ENCODE peak calls at places on chromosomes 13 and 19, in nine cellular contexts. One of them, this sample, is unnamed.

GRCh38 chr19:10424011-10424637 is 3.8 kb downstream of the PDE4A start:
- DNase-seq in iPS DF 19.7: no peak
- DNase-seq in osteocyte: peak; percentile 94
- DNase-seq in naive B cell: no peak
- DNase-seq in NCI-H1092: peak; percentile 26
- DNase-seq in thoracic aorta: no peak
- DNase-seq in amniotic stem cell: no peak
- DNase-seq in right atrium auricular region: peak; percentile 76
- DNase-seq in stomach: peak; percentile 87
- DNase-seq in this sample: peak; percentile 81

GRCh38 chr13:43116242-43116641 is 92.9 kb downstream of the DNAJC15 start:
- DNase-seq in iPS DF 19.7: no peak
- DNase-seq in osteocyte: no peak
- DNase-seq in naive B cell: no peak
- DNase-seq in NCI-H1092: no peak
- DNase-seq in thoracic aorta: no peak
- DNase-seq in amniotic stem cell: no peak
- DNase-seq in right atrium auricular region: no peak
- DNase-seq in stomach: no peak
- DNase-seq in this sample: no peak

GRCh38 chr13:75299913-75300862 is 181.8 kb downstream of the TBC1D4 start:
- DNase-seq in iPS DF 19.7: no peak
- DNase-seq in osteocyte: no peak
- DNase-seq in naive B cell: no peak
- DNase-seq in NCI-H1092: no peak
- DNase-seq in thoracic aorta: no peak
- DNase-seq in amniotic stem cell: no peak
- DNase-seq in right atrium auricular region: no peak
- DNase-seq in stomach: no peak
- DNase-seq in this sample: no peak

GRCh38 chr13:66994097-66994496 is 236.0 kb downstream of the PCDH9 start:
- DNase-seq in iPS DF 19.7: peak; percentile 50
- DNase-seq in osteocyte: peak; percentile 85
- DNase-seq in naive B cell: peak; percentile 59
- DNase-seq in NCI-H1092: no peak
- DNase-seq in thoracic aorta: peak; percentile 24
- DNase-seq in amniotic stem cell: peak; percentile 43
- DNase-seq in right atrium auricular region: peak; percentile 76
- DNase-seq in stomach: peak; percentile 61
- DNase-seq in this sample: peak; percentile 83

GRCh38 chr13:43054803-43055802 is 31.7 kb downstream of the DNAJC15 start:
- DNase-seq in iPS DF 19.7: peak; percentile 73
- DNase-seq in osteocyte: no peak
- DNase-seq in naive B cell: peak; percentile 55
- DNase-seq in NCI-H1092: no peak
- DNase-seq in thoracic aorta: no peak
- DNase-seq in amniotic stem cell: no peak
- DNase-seq in right atrium auricular region: no peak
- DNase-seq in stomach: no peak
- DNase-seq in this sample: no peak

GRCh38 chr19:36973844-36974195 is 57.7 kb downstream of the ZNF568 start:
- DNase-seq in iPS DF 19.7: no peak
- DNase-seq in osteocyte: no peak
- DNase-seq in naive B cell: peak; percentile 2
- DNase-seq in NCI-H1092: no peak
- DNase-seq in thoracic aorta: no peak
- DNase-seq in amniotic stem cell: no peak
- DNase-seq in right atrium auricular region: no peak
- DNase-seq in stomach: no peak
- DNase-seq in this sample: no peak

GRCh38 chr19:19262190-19263057 is 10.7 kb downstream of the TM6SF2 start:
- DNase-seq in iPS DF 19.7: no peak
- DNase-seq in osteocyte: no peak
- DNase-seq in naive B cell: no peak
- DNase-seq in NCI-H1092: no peak
- DNase-seq in thoracic aorta: no peak
- DNase-seq in amniotic stem cell: no peak
- DNase-seq in right atrium auricular region: no peak
- DNase-seq in stomach: no peak
- DNase-seq in this sample: no peak

GRCh38 chr13:107992542-107992941 is 222.8 kb downstream of the LIG4 start:
- DNase-seq in iPS DF 19.7: no peak
- DNase-seq in osteocyte: no peak
- DNase-seq in naive B cell: no peak
- DNase-seq in NCI-H1092: no peak
- DNase-seq in thoracic aorta: no peak
- DNase-seq in amniotic stem cell: no peak
- DNase-seq in right atrium auricular region: no peak
- DNase-seq in stomach: no peak
- DNase-seq in this sample: no peak

GRCh38 chr13:113437408-113438010 is 15.8 kb downstream of the ADPRHL1 start:
- DNase-seq in iPS DF 19.7: no peak
- DNase-seq in osteocyte: no peak
- DNase-seq in naive B cell: no peak
- DNase-seq in NCI-H1092: no peak
- DNase-seq in thoracic aorta: no peak
- DNase-seq in amniotic stem cell: no peak
- DNase-seq in right atrium auricular region: no peak
- DNase-seq in stomach: peak; percentile 60
- DNase-seq in this sample: peak; percentile 77

GRCh38 chr19:38266070-38266469 is 1.7 kb downstream of the SPINT2 start:
- DNase-seq in iPS DF 19.7: no peak
- DNase-seq in osteocyte: no peak
- DNase-seq in naive B cell: no peak
- DNase-seq in NCI-H1092: no peak
- DNase-seq in thoracic aorta: no peak
- DNase-seq in amniotic stem cell: no peak
- DNase-seq in right atrium auricular region: no peak
- DNase-seq in stomach: no peak
- DNase-seq in this sample: no peak

GRCh38 chr13:106533940-106534843 is 1.3 kb downstream of the EFNB2 start:
- DNase-seq in iPS DF 19.7: no peak
- DNase-seq in osteocyte: peak; percentile 88
- DNase-seq in naive B cell: peak; percentile 23
- DNase-seq in NCI-H1092: no peak
- DNase-seq in thoracic aorta: no peak
- DNase-seq in amniotic stem cell: peak; percentile 44
- DNase-seq in right atrium auricular region: no peak
- DNase-seq in stomach: peak; percentile 53
- DNase-seq in this sample: peak; percentile 52

GRCh38 chr13:90493667-90494066 is 853.8 kb upstream of the MIR17HG start:
- DNase-seq in iPS DF 19.7: no peak
- DNase-seq in osteocyte: no peak
- DNase-seq in naive B cell: no peak
- DNase-seq in NCI-H1092: no peak
- DNase-seq in thoracic aorta: no peak
- DNase-seq in amniotic stem cell: no peak
- DNase-seq in right atrium auricular region: no peak
- DNase-seq in stomach: no peak
- DNase-seq in this sample: no peak

GRCh38 chr19:47096721-47097120 is 16.9 kb downstream of the ZC3H4 start:
- DNase-seq in iPS DF 19.7: no peak
- DNase-seq in osteocyte: no peak
- DNase-seq in naive B cell: no peak
- DNase-seq in NCI-H1092: no peak
- DNase-seq in thoracic aorta: no peak
- DNase-seq in amniotic stem cell: no peak
- DNase-seq in right atrium auricular region: no peak
- DNase-seq in stomach: peak; percentile 35
- DNase-seq in this sample: no peak

GRCh38 chr13:107364658-107365057 is 796.7 kb upstream of the ARGLU1 start:
- DNase-seq in iPS DF 19.7: no peak
- DNase-seq in osteocyte: no peak
- DNase-seq in naive B cell: no peak
- DNase-seq in NCI-H1092: no peak
- DNase-seq in thoracic aorta: no peak
- DNase-seq in amniotic stem cell: no peak
- DNase-seq in right atrium auricular region: no peak
- DNase-seq in stomach: no peak
- DNase-seq in this sample: no peak

GRCh38 chr13:102322211-102322610 is 79.6 kb downstream of the FGF14 start:
- DNase-seq in iPS DF 19.7: no peak
- DNase-seq in osteocyte: no peak
- DNase-seq in naive B cell: no peak
- DNase-seq in NCI-H1092: no peak
- DNase-seq in thoracic aorta: no peak
- DNase-seq in amniotic stem cell: no peak
- DNase-seq in right atrium auricular region: no peak
- DNase-seq in stomach: no peak
- DNase-seq in this sample: no peak

GRCh38 chr13:109243311-109243951 is 543.0 kb downstream of the IRS2 start:
- DNase-seq in iPS DF 19.7: no peak
- DNase-seq in osteocyte: no peak
- DNase-seq in naive B cell: no peak
- DNase-seq in NCI-H1092: no peak
- DNase-seq in thoracic aorta: no peak
- DNase-seq in amniotic stem cell: peak; percentile 49
- DNase-seq in right atrium auricular region: no peak
- DNase-seq in stomach: no peak
- DNase-seq in this sample: no peak

GRCh38 chr19:19372656-19373416 is 32.6 kb upstream of the GATAD2A start:
- DNase-seq in iPS DF 19.7: no peak
- DNase-seq in osteocyte: no peak
- DNase-seq in naive B cell: peak; percentile 32
- DNase-seq in NCI-H1092: no peak
- DNase-seq in thoracic aorta: no peak
- DNase-seq in amniotic stem cell: no peak
- DNase-seq in right atrium auricular region: peak; percentile 73
- DNase-seq in stomach: peak; percentile 74
- DNase-seq in this sample: no peak

GRCh38 chr13:107562222-107562621 is 653.1 kb downstream of the LIG4 start:
- DNase-seq in iPS DF 19.7: no peak
- DNase-seq in osteocyte: no peak
- DNase-seq in naive B cell: no peak
- DNase-seq in NCI-H1092: no peak
- DNase-seq in thoracic aorta: no peak
- DNase-seq in amniotic stem cell: no peak
- DNase-seq in right atrium auricular region: no peak
- DNase-seq in stomach: no peak
- DNase-seq in this sample: no peak

GRCh38 chr13:101211261-101211660 is 205.0 kb downstream of the NALCN start:
- DNase-seq in iPS DF 19.7: no peak
- DNase-seq in osteocyte: no peak
- DNase-seq in naive B cell: no peak
- DNase-seq in NCI-H1092: no peak
- DNase-seq in thoracic aorta: no peak
- DNase-seq in amniotic stem cell: peak; percentile 8
- DNase-seq in right atrium auricular region: no peak
- DNase-seq in stomach: no peak
- DNase-seq in this sample: no peak

GRCh38 chr19:46173886-46174475 is 25.9 kb downstream of the IGFL2 start:
- DNase-seq in iPS DF 19.7: no peak
- DNase-seq in osteocyte: peak; percentile 51
- DNase-seq in naive B cell: no peak
- DNase-seq in NCI-H1092: no peak
- DNase-seq in thoracic aorta: no peak
- DNase-seq in amniotic stem cell: no peak
- DNase-seq in right atrium auricular region: no peak
- DNase-seq in stomach: no peak
- DNase-seq in this sample: no peak

GRCh38 chr19:16266586-16266942 is 58.1 kb upstream of the KLF2 start:
- DNase-seq in iPS DF 19.7: no peak
- DNase-seq in osteocyte: no peak
- DNase-seq in naive B cell: no peak
- DNase-seq in NCI-H1092: no peak
- DNase-seq in thoracic aorta: no peak
- DNase-seq in amniotic stem cell: no peak
- DNase-seq in right atrium auricular region: no peak
- DNase-seq in stomach: no peak
- DNase-seq in this sample: no peak

GRCh38 chr19:29671393-29672076 is 6.3 kb downstream of the PLEKHF1 start:
- DNase-seq in iPS DF 19.7: no peak
- DNase-seq in osteocyte: no peak
- DNase-seq in naive B cell: peak; percentile 54
- DNase-seq in NCI-H1092: no peak
- DNase-seq in thoracic aorta: peak; percentile 39
- DNase-seq in amniotic stem cell: no peak
- DNase-seq in right atrium auricular region: no peak
- DNase-seq in stomach: peak; percentile 60
- DNase-seq in this sample: peak; percentile 76

GRCh38 chr13:83216521-83217245 is 665.6 kb downstream of the SLITRK1 start:
- DNase-seq in iPS DF 19.7: no peak
- DNase-seq in osteocyte: no peak
- DNase-seq in naive B cell: no peak
- DNase-seq in NCI-H1092: no peak
- DNase-seq in thoracic aorta: no peak
- DNase-seq in amniotic stem cell: no peak
- DNase-seq in right atrium auricular region: no peak
- DNase-seq in stomach: no peak
- DNase-seq in this sample: no peak

GRCh38 chr13:65943024-65943423 is 1287.1 kb downstream of the PCDH9 start:
- DNase-seq in iPS DF 19.7: no peak
- DNase-seq in osteocyte: no peak
- DNase-seq in naive B cell: no peak
- DNase-seq in NCI-H1092: no peak
- DNase-seq in thoracic aorta: no peak
- DNase-seq in amniotic stem cell: no peak
- DNase-seq in right atrium auricular region: no peak
- DNase-seq in stomach: no peak
- DNase-seq in this sample: no peak

GRCh38 chr13:76943646-76944045 is 4.7 kb upstream of the ACOD1 start:
- DNase-seq in iPS DF 19.7: no peak
- DNase-seq in osteocyte: no peak
- DNase-seq in naive B cell: no peak
- DNase-seq in NCI-H1092: no peak
- DNase-seq in thoracic aorta: no peak
- DNase-seq in amniotic stem cell: no peak
- DNase-seq in right atrium auricular region: no peak
- DNase-seq in stomach: no peak
- DNase-seq in this sample: no peak

GRCh38 chr13:95411641-95412040 is 110.4 kb upstream of the ABCC4 start:
- DNase-seq in iPS DF 19.7: no peak
- DNase-seq in osteocyte: no peak
- DNase-seq in naive B cell: no peak
- DNase-seq in NCI-H1092: no peak
- DNase-seq in thoracic aorta: no peak
- DNase-seq in amniotic stem cell: no peak
- DNase-seq in right atrium auricular region: no peak
- DNase-seq in stomach: no peak
- DNase-seq in this sample: no peak

GRCh38 chr19:2854849-2855248 is 12.3 kb upstream of the ZNF556 start:
- DNase-seq in iPS DF 19.7: no peak
- DNase-seq in osteocyte: no peak
- DNase-seq in naive B cell: no peak
- DNase-seq in NCI-H1092: no peak
- DNase-seq in thoracic aorta: no peak
- DNase-seq in amniotic stem cell: no peak
- DNase-seq in right atrium auricular region: no peak
- DNase-seq in stomach: no peak
- DNase-seq in this sample: no peak

GRCh38 chr19:53696951-53697350 is 65.2 kb downstream of the DPRX start:
- DNase-seq in iPS DF 19.7: peak; percentile 52
- DNase-seq in osteocyte: no peak
- DNase-seq in naive B cell: no peak
- DNase-seq in NCI-H1092: no peak
- DNase-seq in thoracic aorta: no peak
- DNase-seq in amniotic stem cell: no peak
- DNase-seq in right atrium auricular region: no peak
- DNase-seq in stomach: no peak
- DNase-seq in this sample: no peak

GRCh38 chr19:48606463-48607358 is at the start of gene SPACA4:
- DNase-seq in iPS DF 19.7: no peak
- DNase-seq in osteocyte: no peak
- DNase-seq in naive B cell: no peak
- DNase-seq in NCI-H1092: no peak
- DNase-seq in thoracic aorta: no peak
- DNase-seq in amniotic stem cell: no peak
- DNase-seq in right atrium auricular region: no peak
- DNase-seq in stomach: no peak
- DNase-seq in this sample: no peak

GRCh38 chr13:47859129-47859528 is 141.9 kb downstream of the SUCLA2 start:
- DNase-seq in iPS DF 19.7: no peak
- DNase-seq in osteocyte: no peak
- DNase-seq in naive B cell: no peak
- DNase-seq in NCI-H1092: no peak
- DNase-seq in thoracic aorta: no peak
- DNase-seq in amniotic stem cell: no peak
- DNase-seq in right atrium auricular region: no peak
- DNase-seq in stomach: no peak
- DNase-seq in this sample: no peak

GRCh38 chr13:25494708-25495411 is 123.1 kb downstream of the ATP8A2 start:
- DNase-seq in iPS DF 19.7: no peak
- DNase-seq in osteocyte: no peak
- DNase-seq in naive B cell: no peak
- DNase-seq in NCI-H1092: peak; percentile 87
- DNase-seq in thoracic aorta: no peak
- DNase-seq in amniotic stem cell: no peak
- DNase-seq in right atrium auricular region: no peak
- DNase-seq in stomach: no peak
- DNase-seq in this sample: no peak